ENCODE peak calls at places on chromosome 22, in nine cellular contexts. One of them, this sample, is unnamed.

GRCh38 chr22:26762503-26763170 is 105.2 kb downstream of the MIAT start:
- DNase-seq in body of pancreas: no peak
- DNase-seq in HFFc6: no peak
- DNase-seq in activated CD4-positive, alpha-beta T cell treated with anti-CD3 and anti-CD28 coated beads for 48 hours: no peak
- DNase-seq in stimulated activated naive CD4-positive, alpha-beta T cell: no peak
- DNase-seq in H54: no peak
- DNase-seq in SJSA1: no peak
- DNase-seq in cardiac fibroblast: no peak
- DNase-seq in stimulated activated CD8-positive, alpha-beta memory T cell treated with anti-CD3 and anti-CD28 coated beads, Interleukin-4, amount 100 ng/mL, for 1 hour: no peak
- DNase-seq in this sample: peak

GRCh38 chr22:35379146-35379993 is 1.5 kb upstream of the HMOX1 start:
- DNase-seq in body of pancreas: no peak
- DNase-seq in HFFc6: no peak
- DNase-seq in activated CD4-positive, alpha-beta T cell treated with anti-CD3 and anti-CD28 coated beads for 48 hours: no peak
- DNase-seq in stimulated activated naive CD4-positive, alpha-beta T cell: no peak
- DNase-seq in H54: no peak
- DNase-seq in SJSA1: no peak
- DNase-seq in cardiac fibroblast: no peak
- DNase-seq in stimulated activated CD8-positive, alpha-beta memory T cell treated with anti-CD3 and anti-CD28 coated beads, Interleukin-4, amount 100 ng/mL, for 1 hour: no peak
- DNase-seq in this sample: no peak

GRCh38 chr22:17429516-17429915 is 60.3 kb downstream of the CECR2 start:
- DNase-seq in body of pancreas: no peak
- DNase-seq in HFFc6: no peak
- DNase-seq in activated CD4-positive, alpha-beta T cell treated with anti-CD3 and anti-CD28 coated beads for 48 hours: no peak
- DNase-seq in stimulated activated naive CD4-positive, alpha-beta T cell: no peak
- DNase-seq in H54: no peak
- DNase-seq in SJSA1: no peak
- DNase-seq in cardiac fibroblast: no peak
- DNase-seq in stimulated activated CD8-positive, alpha-beta memory T cell treated with anti-CD3 and anti-CD28 coated beads, Interleukin-4, amount 100 ng/mL, for 1 hour: no peak
- DNase-seq in this sample: no peak

GRCh38 chr22:36144886-36145541 is 15.5 kb downstream of the APOL3 start:
- DNase-seq in body of pancreas: peak
- DNase-seq in HFFc6: peak
- DNase-seq in activated CD4-positive, alpha-beta T cell treated with anti-CD3 and anti-CD28 coated beads for 48 hours: peak
- DNase-seq in stimulated activated naive CD4-positive, alpha-beta T cell: peak
- DNase-seq in H54: peak
- DNase-seq in SJSA1: peak
- DNase-seq in cardiac fibroblast: peak
- DNase-seq in stimulated activated CD8-positive, alpha-beta memory T cell treated with anti-CD3 and anti-CD28 coated beads, Interleukin-4, amount 100 ng/mL, for 1 hour: no peak
- DNase-seq in this sample: peak

GRCh38 chr22:31818481-31819392 is 64.9 kb downstream of the DEPDC5 start:
- DNase-seq in body of pancreas: no peak
- DNase-seq in HFFc6: peak
- DNase-seq in activated CD4-positive, alpha-beta T cell treated with anti-CD3 and anti-CD28 coated beads for 48 hours: peak
- DNase-seq in stimulated activated naive CD4-positive, alpha-beta T cell: no peak
- DNase-seq in H54: no peak
- DNase-seq in SJSA1: no peak
- DNase-seq in cardiac fibroblast: peak
- DNase-seq in stimulated activated CD8-positive, alpha-beta memory T cell treated with anti-CD3 and anti-CD28 coated beads, Interleukin-4, amount 100 ng/mL, for 1 hour: no peak
- DNase-seq in this sample: peak

GRCh38 chr22:31093090-31093850 is 12.2 kb downstream of the SMTN start:
- DNase-seq in body of pancreas: no peak
- DNase-seq in HFFc6: no peak
- DNase-seq in activated CD4-positive, alpha-beta T cell treated with anti-CD3 and anti-CD28 coated beads for 48 hours: no peak
- DNase-seq in stimulated activated naive CD4-positive, alpha-beta T cell: no peak
- DNase-seq in H54: no peak
- DNase-seq in SJSA1: peak
- DNase-seq in cardiac fibroblast: no peak
- DNase-seq in stimulated activated CD8-positive, alpha-beta memory T cell treated with anti-CD3 and anti-CD28 coated beads, Interleukin-4, amount 100 ng/mL, for 1 hour: no peak
- DNase-seq in this sample: no peak

GRCh38 chr22:30474683-30475424 is 3.0 kb upstream of the SEC14L3 start:
- DNase-seq in body of pancreas: no peak
- DNase-seq in HFFc6: no peak
- DNase-seq in activated CD4-positive, alpha-beta T cell treated with anti-CD3 and anti-CD28 coated beads for 48 hours: no peak
- DNase-seq in stimulated activated naive CD4-positive, alpha-beta T cell: no peak
- DNase-seq in H54: no peak
- DNase-seq in SJSA1: no peak
- DNase-seq in cardiac fibroblast: no peak
- DNase-seq in stimulated activated CD8-positive, alpha-beta memory T cell treated with anti-CD3 and anti-CD28 coated beads, Interleukin-4, amount 100 ng/mL, for 1 hour: no peak
- DNase-seq in this sample: peak

GRCh38 chr22:49825944-49826602 is 1.6 kb downstream of the BRD1 start:
- DNase-seq in body of pancreas: no peak
- DNase-seq in HFFc6: peak
- DNase-seq in activated CD4-positive, alpha-beta T cell treated with anti-CD3 and anti-CD28 coated beads for 48 hours: peak
- DNase-seq in stimulated activated naive CD4-positive, alpha-beta T cell: peak
- DNase-seq in H54: no peak
- DNase-seq in SJSA1: peak
- DNase-seq in cardiac fibroblast: peak
- DNase-seq in stimulated activated CD8-positive, alpha-beta memory T cell treated with anti-CD3 and anti-CD28 coated beads, Interleukin-4, amount 100 ng/mL, for 1 hour: peak
- DNase-seq in this sample: no peak